ENCODE peak calls at places on chromosomes 11 and 22, in four cellular contexts. G is AG04450, V is osteocyte, H is tibial artery. L is an unnamed sample.

GRCh38 chr22:32880906-32881596 is 79.5 kb downstream of the TIMP3 start:
- DNase-seq in G (peak), H (no peak), V (no peak), L (peak)

GRCh38 chr22:31692186-31692886 is 30.3 kb upstream of the PISD start:
- DNase-seq in G (peak), V (no peak), H (no peak), L (no peak)

GRCh38 chr22:45972091-45972867 is 4.7 kb downstream of the WNT7B start:
- DNase-seq in V (no peak), G (no peak), H (no peak), L (no peak)

GRCh38 chr11:69293087-69293486 is 868 bp upstream of the MYEOV start:
- DNase-seq in G (no peak), H (no peak), V (no peak), L (no peak)

GRCh38 chr11:35165416-35166368 is 26.7 kb downstream of the CD44 start:
- DNase-seq in H (peak), V (no peak), G (no peak), L (no peak)

GRCh38 chr22:44733426-44734106 is 18.8 kb upstream of the ARHGAP8 start:
- DNase-seq in G (no peak), V (no peak), H (no peak), L (no peak)

GRCh38 chr11:66289548-66290331 is 797 bp upstream of the YIF1A start:
- DNase-seq in G (peak), V (peak), H (peak), L (peak)

GRCh38 chr11:128905345-128906184 is 14.4 kb downstream of the KCNJ5 start:
- DNase-seq in H (no peak), V (no peak), G (no peak), L (no peak)

GRCh38 chr11:70578371-70578770 is 180.0 kb downstream of the CTTN start:
- DNase-seq in G (no peak), H (no peak), V (no peak), L (no peak)

GRCh38 chr22:47836957-47837356 is 1074.5 kb downstream of the TBC1D22A start:
- DNase-seq in G (no peak), V (no peak), H (no peak), L (no peak)

GRCh38 chr11:32478277-32478731 is 43.0 kb upstream of the WT1 start:
- DNase-seq in G (no peak), V (no peak), H (no peak), L (no peak)

GRCh38 chr11:18704698-18705097 is 6.1 kb downstream of the TMEM86A start:
- DNase-seq in H (no peak), G (no peak), V (no peak), L (no peak)

GRCh38 chr22:36267058-36267457 is 14.1 kb downstream of the APOL1 start:
- DNase-seq in G (no peak), V (no peak), H (no peak), L (no peak)

GRCh38 chr22:39949964-39950737 is 10.0 kb upstream of the TMA7B start:
- DNase-seq in V (no peak), G (no peak), H (no peak), L (no peak)

GRCh38 chr11:125690006-125690405 is 9.4 kb upstream of the ACRV1 start:
- DNase-seq in G (no peak), H (no peak), V (no peak), L (no peak)

GRCh38 chr11:129593098-129593497 is 217.4 kb downstream of the BARX2 start:
- DNase-seq in V (no peak), H (no peak), G (no peak), L (no peak)

GRCh38 chr11:34655335-34656008 is 34.6 kb downstream of the EHF start:
- DNase-seq in V (no peak), H (no peak), G (peak), L (no peak)

GRCh38 chr11:129846508-129847335 is 31.1 kb downstream of the TMEM45B start:
- DNase-seq in V (no peak), H (no peak), G (peak), L (no peak)

GRCh38 chr11:122183933-122184332 is 67.9 kb upstream of the BLID start:
- DNase-seq in G (no peak), H (no peak), V (no peak), L (no peak)
- TF ChIP-seq CTCF in G (no peak), H (no peak), V (no peak), L (no peak)

GRCh38 chr11:111975076-111975806 is 38.1 kb downstream of the DIXDC1 start:
- DNase-seq in V (no peak), H (no peak), G (no peak), L (no peak)
- TF ChIP-seq CTCF in V (no peak), H (no peak), G (peak), L (no peak)

DNA sequence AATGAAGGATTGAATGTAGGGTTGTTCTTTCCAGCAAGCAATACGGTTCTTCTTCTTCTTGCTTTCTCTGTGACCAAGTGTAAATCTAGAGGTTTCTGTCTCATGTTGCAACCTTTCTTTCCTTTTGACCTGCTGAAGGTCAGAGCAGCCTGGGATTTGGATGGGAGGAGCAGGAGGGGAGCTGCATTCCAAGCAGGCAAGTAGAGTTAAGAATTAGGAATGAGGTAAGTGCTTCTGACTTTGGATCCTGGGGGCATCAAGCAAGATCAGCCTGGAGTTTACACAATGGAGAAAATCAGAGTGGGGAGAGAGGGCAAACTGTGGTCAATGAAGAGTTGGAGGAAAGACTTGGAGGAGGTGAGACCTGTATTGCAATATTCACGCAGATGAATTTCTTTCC is 225.6 kb upstream of the ZBED5 start:
- DNase-seq in V (no peak), G (no peak), H (no peak), L (no peak)
- TF ChIP-seq CTCF in V (no peak), G (no peak), H (no peak), L (no peak)

DNA sequence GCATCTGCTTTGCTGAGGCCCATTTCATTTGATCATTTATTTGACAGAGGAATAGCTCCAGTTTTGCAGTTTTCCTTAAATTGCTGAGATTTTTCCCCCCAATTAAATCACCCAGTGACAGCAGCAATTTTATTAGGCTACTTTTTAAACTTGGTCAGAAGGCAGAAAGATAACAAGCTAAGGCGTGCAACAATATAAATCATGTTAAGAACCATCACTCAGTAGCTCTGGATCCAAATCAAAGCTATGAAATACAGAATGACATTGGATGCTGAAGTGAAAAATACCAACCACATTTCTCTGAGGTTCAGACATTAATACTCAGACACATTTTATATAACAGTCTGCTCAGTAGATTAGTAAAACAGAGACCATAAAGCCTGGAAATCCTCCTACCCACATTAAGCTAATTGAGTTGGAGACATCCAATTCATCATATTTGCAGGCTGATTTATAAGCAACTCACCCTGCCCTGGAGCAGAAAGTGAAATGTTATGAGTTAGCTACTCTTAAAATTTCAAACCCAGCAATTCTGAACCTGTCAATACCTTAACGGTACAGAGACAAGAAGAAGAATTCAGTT is 1108.5 kb downstream of the DLG2 start:
- DNase-seq in V (no peak), H (no peak), G (no peak), L (no peak)
- TF ChIP-seq CTCF in V (no peak), H (no peak), G (no peak), L (no peak)

GRCh38 chr22:24106385-24107381 is 74.6 kb upstream of the SUSD2 start:
- DNase-seq in G (no peak), H (no peak), V (no peak), L (no peak)
- TF ChIP-seq CTCF in G (peak), H (peak), V (peak), L (no peak)

GRCh38 chr11:57335343-57336110 is at the start of gene SSRP1:
- DNase-seq in G (no peak), V (peak), H (peak), L (peak)
- TF ChIP-seq CTCF in G (no peak), V (no peak), H (no peak), L (no peak)

L was measured in type B pancreatic cell.